ENCODE peak calls at places on chromosomes 11 and 22, in seven cellular contexts. K, Y, C, N, E, P and X are unnamed samples. For H3K36me3, the result is how much of the 10 kb centered on the place peaks cover.

GRCh38 chr11:11430431-11430830 is 77.4 kb upstream of the CSNK2A3 start:
- DNase-seq in K (no peak), E (no peak), P (no peak), Y (no peak), N (no peak), C (no peak), X (no peak)

GRCh38 chr22:49334976-49335375 is 492.7 kb downstream of the BRD1 start:
- DNase-seq in E (no peak), P (no peak), N (no peak), K (no peak), Y (no peak), C (no peak), X (no peak)

GRCh38 chr11:70302086-70302752 is 31.7 kb downstream of the PPFIA1 start:
- DNase-seq in N (no peak), P (no peak), E (no peak), K (no peak), Y (peak), C (no peak), X (no peak)

GRCh38 chr11:31214337-31214736 is 155.2 kb downstream of the DCDC1 start:
- DNase-seq in C (no peak), Y (no peak), K (no peak), E (no peak), N (no peak), P (no peak), X (no peak)

GRCh38 chr11:64485077-64485476 is 105.9 kb upstream of the SLC22A12 start:
- DNase-seq in N (no peak), P (no peak), Y (no peak), K (no peak), C (no peak), E (no peak), X (no peak)

GRCh38 chr22:24198682-24199052 is 17.4 kb downstream of the SUSD2 start:
- DNase-seq in C (no peak), P (no peak), E (no peak), N (no peak), K (no peak), Y (no peak), X (no peak)

GRCh38 chr11:110069158-110069737 is 23.9 kb upstream of the ZC3H12C start:
- DNase-seq in C (peak), E (peak), K (peak), P (peak), N (peak), Y (peak), X (peak)

GRCh38 chr22:42976131-42976530 is 38.8 kb downstream of the PACSIN2 start:
- DNase-seq in C (peak), Y (peak), K (no peak), N (no peak), P (no peak), E (no peak), X (no peak)

GRCh38 chr11:102829671-102830070 is 13.7 kb downstream of the MMP3 start:
- DNase-seq in E (no peak), Y (no peak), K (no peak), P (no peak), C (no peak), N (no peak), X (no peak)

GRCh38 chr22:38755155-38755910 is 465 bp downstream of the SUN2 start:
- DNase-seq in C (peak), K (peak), P (peak), N (no peak), E (peak), Y (peak), X (no peak)

GRCh38 chr11:9089061-9089460 is 2.3 kb downstream of the SCUBE2 start:
- DNase-seq in P (no peak), C (peak), E (no peak), Y (peak), K (no peak), N (no peak), X (no peak)

GRCh38 chr11:12889243-12889642 is 119.9 kb upstream of the RASSF10 start:
- DNase-seq in N (no peak), Y (no peak), K (peak), P (peak), C (no peak), E (peak), X (no peak)

GRCh38 chr11:12885717-12886226 is 123.3 kb upstream of the RASSF10 start:
- DNase-seq in N (no peak), K (no peak), E (no peak), C (no peak), Y (no peak), P (no peak), X (no peak)

GRCh38 chr11:12886508-12886907 is 122.6 kb upstream of the RASSF10 start:
- DNase-seq in P (no peak), K (no peak), E (no peak), Y (no peak), N (no peak), C (no peak), X (no peak)

GRCh38 chr11:12890476-12890875 is 118.6 kb upstream of the RASSF10 start:
- DNase-seq in K (no peak), Y (no peak), P (no peak), E (peak), C (no peak), N (no peak), X (no peak)

GRCh38 chr11:12888525-12889158 is 120.5 kb upstream of the RASSF10 start:
- DNase-seq in N (peak), E (peak), P (peak), Y (peak), K (peak), C (peak), X (peak)
- H3K4me3 ChIP-seq in N (no peak), E (peak), P (no peak), Y (no peak), K (peak), C (no peak), X (no peak)

GRCh38 chr11:1752907-1753425 is 2.6 kb upstream of the IFITM10 start:
- DNase-seq in N (no peak), P (no peak), K (no peak), C (no peak), Y (no peak), E (no peak), X (no peak)

GRCh38 chr11:1756024-1756561 is 5.7 kb upstream of the IFITM10 start:
- DNase-seq in N (no peak), P (no peak), K (no peak), C (no peak), E (no peak), Y (no peak), X (no peak)

GRCh38 chr11:1755344-1756023 is 5.1 kb upstream of the IFITM10 start:
- DNase-seq in E (no peak), P (no peak), N (no peak), K (peak), Y (no peak), C (no peak), X (no peak)

GRCh38 chr11:1753426-1754305 is 3.3 kb upstream of the IFITM10 start:
- DNase-seq in P (no peak), N (no peak), K (no peak), E (no peak), C (no peak), Y (no peak), X (no peak)

DNA sequence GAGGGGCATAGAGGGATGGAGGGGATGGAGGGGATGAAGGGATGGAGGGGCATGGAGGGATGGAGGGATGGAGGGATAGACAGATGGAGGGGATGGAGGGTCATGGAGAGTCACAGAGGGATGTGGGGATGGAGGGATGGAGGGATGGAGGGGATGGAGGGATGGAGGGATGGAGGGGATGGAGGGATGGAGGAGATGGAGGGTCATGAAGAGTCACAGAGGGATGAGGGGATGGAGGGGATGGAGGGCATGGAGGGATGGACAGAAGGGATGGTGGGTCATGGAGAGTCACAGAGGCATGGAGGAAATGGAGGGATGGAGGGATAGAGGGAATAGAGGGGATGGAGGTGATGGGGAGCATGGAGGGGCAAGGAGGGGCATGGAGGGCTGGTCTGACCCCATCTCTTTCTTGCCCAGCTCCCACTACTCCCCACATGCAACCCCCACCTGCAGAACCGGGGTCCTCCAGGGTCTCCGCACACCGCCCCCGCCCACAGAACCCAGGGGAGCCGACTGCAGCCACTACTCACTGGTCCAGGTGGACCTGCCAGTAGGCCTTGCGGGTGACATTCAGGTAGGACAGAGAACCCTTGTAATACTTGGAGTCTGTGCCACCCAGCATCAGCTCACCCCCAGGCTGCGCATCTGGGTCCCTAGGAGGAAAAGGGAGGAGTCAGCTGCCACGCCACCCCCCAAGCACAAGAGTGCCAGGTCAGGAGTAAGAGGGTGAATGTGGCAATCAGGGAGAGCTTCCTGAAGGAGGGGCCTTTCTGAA is 4.2 kb upstream of the IFITM10 start:
- DNase-seq in K (no peak), N (no peak), P (no peak), C (no peak), E (no peak), Y (no peak), X (no peak)
- H3K36me3 ChIP-seq in K (half or more), N (under half), P (half or more), C (under half), E (under half), Y (half or more), X (under half)

GRCh38 chr11:67372232-67372992 is 986 bp downstream of the CLCF1 start:
- DNase-seq in K (no peak), Y (peak), E (peak), P (no peak), N (no peak), C (no peak), X (no peak)

GRCh38 chr11:67371199-67371548 is 2.2 kb downstream of the CLCF1 start:
- DNase-seq in P (no peak), E (no peak), N (no peak), C (no peak), K (no peak), Y (no peak), X (no peak)

GRCh38 chr11:67372993-67373915 is at the start of gene CLCF1:
- DNase-seq in Y (peak), K (peak), P (peak), C (peak), N (no peak), E (peak), X (no peak)

GRCh38 chr11:67370351-67371076 is 2.9 kb downstream of the CLCF1 start:
- DNase-seq in C (no peak), Y (no peak), P (no peak), N (no peak), E (peak), K (no peak), X (no peak)

DNA sequence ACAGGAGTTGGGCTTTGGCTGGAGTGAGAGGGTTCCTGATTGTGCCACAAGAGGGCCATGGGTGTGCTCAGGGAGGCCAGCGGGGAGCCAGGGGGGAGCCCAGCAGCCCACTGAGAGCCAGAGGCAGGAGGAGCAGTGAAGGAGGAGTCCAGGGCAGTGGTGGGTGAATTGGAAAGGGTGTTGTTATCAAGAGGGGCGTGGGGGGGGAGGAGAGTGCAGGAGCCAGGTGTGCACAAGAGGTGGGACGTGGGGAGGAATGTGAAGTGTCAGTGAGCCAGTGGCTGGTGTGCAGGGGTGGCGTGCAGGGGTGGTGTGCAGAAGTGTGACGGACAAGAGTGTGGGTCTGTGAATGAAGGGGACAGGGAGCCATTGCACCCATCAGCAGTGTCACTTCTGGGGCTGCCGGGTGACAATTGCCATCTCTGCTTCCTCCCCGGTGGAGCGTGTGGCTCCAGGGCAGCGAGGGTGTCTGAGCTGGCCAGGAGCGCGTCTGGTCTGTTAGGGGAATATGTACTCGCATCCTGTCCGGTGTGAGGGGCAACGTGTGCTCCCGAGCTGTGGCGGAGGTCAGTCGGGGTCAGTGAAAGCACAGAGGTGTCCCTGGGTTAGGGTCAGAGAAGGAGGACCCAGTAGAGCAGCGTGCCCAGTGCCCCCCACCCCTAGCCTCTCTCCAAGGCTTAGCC is 1.7 kb downstream of the CLCF1 start:
- DNase-seq in K (no peak), P (no peak), E (peak), N (no peak), Y (peak), C (peak), X (no peak)
- H3K4me3 ChIP-seq in K (peak), P (peak), E (peak), N (no peak), Y (peak), C (peak), X (peak)

GRCh38 chr22:31841029-31841827 is 87.4 kb downstream of the DEPDC5 start:
- DNase-seq in K (no peak), C (no peak), N (no peak), E (no peak), P (no peak), Y (no peak), X (no peak)
- H3K36me3 ChIP-seq in K (half or more), C (under half), N (under half), E (under half), P (half or more), Y (half or more), X (under half)

DNA sequence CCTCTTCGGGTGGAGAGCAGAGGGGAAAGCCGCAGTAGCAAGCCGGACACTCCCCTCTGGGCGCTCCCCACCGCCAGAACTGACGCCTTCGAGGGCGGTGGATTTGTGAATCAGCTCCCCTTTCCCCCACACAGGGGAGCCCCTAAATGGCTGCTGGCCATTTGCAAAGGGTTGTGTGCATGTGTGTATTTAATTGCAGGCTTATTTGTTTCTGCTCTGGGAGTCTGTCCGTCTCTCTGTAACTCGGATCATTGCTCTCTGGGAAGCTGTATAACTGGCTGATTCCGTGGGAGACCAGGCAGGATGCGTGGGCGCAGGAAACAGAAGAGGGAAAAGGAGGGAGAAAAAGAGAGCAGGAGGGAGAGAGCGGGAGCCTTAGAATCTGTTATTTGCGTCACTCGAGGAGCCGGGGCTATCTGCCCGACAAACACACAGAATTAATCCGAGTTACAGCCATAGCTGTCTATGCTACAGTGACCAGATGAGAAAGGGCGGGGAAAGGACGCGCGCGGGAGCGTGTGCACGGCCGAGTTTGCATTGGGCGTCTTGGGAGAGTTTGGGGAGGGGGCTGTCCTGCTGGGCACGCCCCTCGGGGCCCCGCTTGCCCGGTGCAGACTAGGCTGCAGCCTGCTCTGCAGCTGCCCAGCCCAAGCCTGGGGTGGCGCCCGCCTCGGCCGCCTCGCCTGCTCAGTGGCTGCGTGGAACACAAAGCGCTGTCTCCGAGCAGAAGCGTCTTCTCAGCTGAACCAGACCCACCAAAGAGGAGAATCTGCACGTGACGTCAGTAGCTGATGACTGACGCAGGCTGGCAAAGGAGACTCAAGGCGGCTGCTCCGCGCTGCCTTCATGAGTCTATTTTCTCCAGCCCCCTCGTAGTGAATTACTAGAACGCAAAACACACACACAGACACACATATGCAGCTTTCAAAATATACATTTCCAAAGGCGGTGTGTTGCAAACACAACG is 105.3 kb upstream of the HSD17B12 start:
- DNase-seq in C (no peak), K (peak), Y (no peak), N (no peak), E (peak), P (no peak), X (no peak)
- H3K4me3 ChIP-seq in C (no peak), K (peak), Y (no peak), N (no peak), E (peak), P (no peak), X (peak)

DNA sequence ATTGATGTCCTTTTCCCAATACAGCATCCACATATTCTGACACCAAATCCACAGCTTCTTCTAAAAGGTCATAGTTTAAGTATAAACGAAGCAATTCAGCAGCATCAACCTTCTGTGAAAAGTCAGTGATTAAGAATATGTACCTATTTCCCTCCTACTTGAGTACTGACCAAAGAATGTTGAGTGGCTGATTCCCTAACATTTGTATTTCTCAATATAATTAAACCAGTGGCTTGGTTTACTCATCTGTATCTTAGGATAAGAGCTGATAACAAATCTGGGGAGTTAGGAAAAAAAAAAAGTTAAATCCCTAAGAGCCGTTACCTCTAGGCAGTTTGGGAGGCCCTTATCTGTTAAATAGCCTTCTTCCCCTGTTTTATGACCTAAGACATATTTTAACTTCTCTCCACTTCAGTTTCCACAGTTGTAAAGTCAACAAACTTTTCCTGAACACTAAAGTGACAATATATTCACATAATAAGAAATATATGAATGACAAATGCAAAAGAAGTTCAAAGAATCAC is 16.0 kb upstream of the FNBP4 start:
- DNase-seq in P (no peak), N (no peak), K (no peak), C (no peak), Y (no peak), E (no peak), X (no peak)
- H3K36me3 ChIP-seq in P (half or more), N (under half), K (half or more), C (under half), Y (half or more), E (half or more), X (half or more)

DNA sequence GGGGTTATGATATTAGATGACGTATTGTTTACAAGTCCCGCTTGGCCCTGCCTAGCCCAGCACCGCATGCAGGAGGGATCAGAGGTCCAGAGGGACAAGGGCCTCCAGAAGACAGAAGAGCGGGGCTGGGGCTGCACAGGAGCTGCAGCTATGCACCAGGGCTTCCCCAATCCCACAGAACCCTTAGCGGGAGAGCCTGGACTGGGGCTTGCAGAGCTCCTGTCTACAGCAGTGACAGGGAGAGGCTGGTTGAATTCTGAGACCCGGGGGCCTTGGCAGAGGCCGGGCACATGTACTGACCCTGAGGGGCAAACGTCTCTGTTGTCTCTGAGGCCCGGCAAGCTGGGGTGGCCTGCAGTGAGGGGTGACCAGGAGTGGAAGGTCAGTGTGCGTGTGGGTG is 6.9 kb downstream of the KIAA0930 start:
- DNase-seq in K (no peak), Y (no peak), E (no peak), N (no peak), C (no peak), P (no peak), X (no peak)
- H3K4me3 ChIP-seq in K (no peak), Y (no peak), E (no peak), N (no peak), C (no peak), P (no peak), X (no peak)

DNA sequence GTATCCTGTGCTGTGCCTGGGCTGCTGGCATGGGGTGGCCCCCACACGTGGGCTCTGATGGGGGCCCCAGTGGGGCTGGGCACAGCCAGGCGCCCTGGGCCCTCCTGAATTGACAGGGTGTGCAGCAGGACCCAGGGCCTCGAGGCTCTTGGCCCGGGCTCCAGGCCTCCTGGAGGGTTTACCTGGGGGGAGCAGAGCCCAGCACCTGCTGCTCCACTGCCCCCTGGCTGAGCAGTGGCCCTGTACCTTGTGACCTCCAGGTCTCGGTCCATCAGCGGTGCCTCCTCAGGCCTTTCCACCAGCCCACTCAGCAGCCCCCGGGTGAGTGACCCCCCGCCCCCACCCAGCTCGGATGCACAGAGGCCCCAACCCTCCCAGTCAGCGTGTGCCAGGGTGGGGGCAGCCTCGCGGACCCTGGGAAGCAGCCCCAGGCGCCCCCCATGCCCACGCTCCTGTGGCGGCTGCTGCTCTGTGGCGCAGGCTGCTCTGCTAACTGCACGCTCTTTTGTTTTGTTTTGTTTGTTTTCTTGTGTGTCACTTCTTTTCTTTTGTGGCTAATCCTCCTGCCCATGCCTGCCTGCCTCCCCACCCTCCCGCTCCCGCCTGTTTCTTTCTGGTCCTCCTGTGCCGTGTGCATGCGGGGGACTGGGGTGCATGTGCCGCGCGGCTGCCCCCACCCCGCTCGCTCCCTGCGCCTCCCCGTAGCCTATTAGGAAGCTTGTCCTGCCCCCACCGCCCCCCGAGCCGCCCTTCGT is 36.9 kb downstream of the MOB2 start:
- DNase-seq in K (no peak), C (no peak), N (no peak), Y (no peak), P (no peak), E (no peak), X (no peak)
- H3K36me3 ChIP-seq in K (under half), C (under half), N (under half), Y (under half), P (under half), E (under half), X (under half)